ENCODE peak calls at places on chromosomes 2 and 18, in ten cellular contexts. One of them, this sample, is unnamed.

GRCh38 chr2:172969171-172969570 is 106.5 kb upstream of the MAP3K20 start:
- DNase-seq in GM12891: no peak
- DNase-seq in hepatic stellate cell: no peak
- DNase-seq in fibroblast of mammary gland: peak; percentile 74
- DNase-seq in upper lobe of right lung: no peak
- DNase-seq in posterior vena cava: no peak
- DNase-seq in erythroblast: no peak
- DNase-seq in nucleus accumbens: no peak
- DNase-seq in hypothalamus: no peak
- DNase-seq in endothelial cell: no peak
- DNase-seq in this sample: no peak

GRCh38 chr2:27683390-27684071 is 19.8 kb downstream of the SLC4A1AP start:
- DNase-seq in GM12891: no peak
- DNase-seq in hepatic stellate cell: peak; percentile 27
- DNase-seq in fibroblast of mammary gland: peak; percentile 94
- DNase-seq in upper lobe of right lung: no peak
- DNase-seq in posterior vena cava: peak; percentile 83
- DNase-seq in erythroblast: peak; percentile 93
- DNase-seq in nucleus accumbens: peak; percentile 5
- DNase-seq in hypothalamus: peak; percentile 12
- DNase-seq in endothelial cell: peak; percentile 91
- DNase-seq in this sample: no peak

GRCh38 chr18:79852561-79853302 is 55.0 kb downstream of the KCNG2 start:
- DNase-seq in GM12891: no peak
- DNase-seq in hepatic stellate cell: no peak
- DNase-seq in fibroblast of mammary gland: no peak
- DNase-seq in upper lobe of right lung: peak; percentile 53
- DNase-seq in posterior vena cava: peak; percentile 73
- DNase-seq in erythroblast: no peak
- DNase-seq in nucleus accumbens: no peak
- DNase-seq in hypothalamus: no peak
- DNase-seq in endothelial cell: no peak
- DNase-seq in this sample: no peak

GRCh38 chr2:238974510-238975166 is 126.8 kb downstream of the TWIST2 start:
- DNase-seq in GM12891: no peak
- DNase-seq in hepatic stellate cell: peak; percentile 81
- DNase-seq in fibroblast of mammary gland: peak; percentile 97
- DNase-seq in upper lobe of right lung: no peak
- DNase-seq in posterior vena cava: no peak
- DNase-seq in erythroblast: no peak
- DNase-seq in nucleus accumbens: peak; percentile 54
- DNase-seq in hypothalamus: no peak
- DNase-seq in endothelial cell: no peak
- DNase-seq in this sample: no peak

GRCh38 chr2:53672881-53673522 is 94.6 kb upstream of the CHAC2 start:
- DNase-seq in GM12891: no peak
- DNase-seq in hepatic stellate cell: no peak
- DNase-seq in fibroblast of mammary gland: peak; percentile 27
- DNase-seq in upper lobe of right lung: no peak
- DNase-seq in posterior vena cava: no peak
- DNase-seq in erythroblast: peak; percentile 59
- DNase-seq in nucleus accumbens: no peak
- DNase-seq in hypothalamus: no peak
- DNase-seq in endothelial cell: no peak
- DNase-seq in this sample: no peak

GRCh38 chr2:26178746-26179436 is 6.0 kb downstream of the GAREM2 start:
- DNase-seq in GM12891: no peak
- DNase-seq in hepatic stellate cell: peak; percentile 56
- DNase-seq in fibroblast of mammary gland: peak; percentile 21
- DNase-seq in upper lobe of right lung: no peak
- DNase-seq in posterior vena cava: no peak
- DNase-seq in erythroblast: peak; percentile 48
- DNase-seq in nucleus accumbens: no peak
- DNase-seq in hypothalamus: no peak
- DNase-seq in endothelial cell: no peak
- DNase-seq in this sample: no peak

GRCh38 chr18:76402026-76402990 is 92.7 kb downstream of the ZNF516 start:
- DNase-seq in GM12891: no peak
- DNase-seq in hepatic stellate cell: no peak
- DNase-seq in fibroblast of mammary gland: no peak
- DNase-seq in upper lobe of right lung: no peak
- DNase-seq in posterior vena cava: no peak
- DNase-seq in erythroblast: no peak
- DNase-seq in nucleus accumbens: no peak
- DNase-seq in hypothalamus: no peak
- DNase-seq in endothelial cell: no peak
- DNase-seq in this sample: no peak

GRCh38 chr2:231227309-231228162 is 29.1 kb downstream of the ARMC9 start:
- DNase-seq in GM12891: peak; percentile 60
- DNase-seq in hepatic stellate cell: peak; percentile 89
- DNase-seq in fibroblast of mammary gland: peak; percentile 82
- DNase-seq in upper lobe of right lung: no peak
- DNase-seq in posterior vena cava: no peak
- DNase-seq in erythroblast: peak; percentile 84
- DNase-seq in nucleus accumbens: peak; percentile 78
- DNase-seq in hypothalamus: no peak
- DNase-seq in endothelial cell: peak; percentile 43
- DNase-seq in this sample: peak; percentile 46

GRCh38 chr2:128372621-128373341 is 54.1 kb upstream of the HS6ST1 start:
- DNase-seq in GM12891: no peak
- DNase-seq in hepatic stellate cell: no peak
- DNase-seq in fibroblast of mammary gland: no peak
- DNase-seq in upper lobe of right lung: peak; percentile 64
- DNase-seq in posterior vena cava: peak; percentile 62
- DNase-seq in erythroblast: no peak
- DNase-seq in nucleus accumbens: no peak
- DNase-seq in hypothalamus: no peak
- DNase-seq in endothelial cell: no peak
- DNase-seq in this sample: no peak

GRCh38 chr2:101467306-101467705 is 7.6 kb downstream of the RFX8 start:
- DNase-seq in GM12891: no peak
- DNase-seq in hepatic stellate cell: no peak
- DNase-seq in fibroblast of mammary gland: no peak
- DNase-seq in upper lobe of right lung: no peak
- DNase-seq in posterior vena cava: no peak
- DNase-seq in erythroblast: no peak
- DNase-seq in nucleus accumbens: no peak
- DNase-seq in hypothalamus: no peak
- DNase-seq in endothelial cell: no peak
- DNase-seq in this sample: no peak

GRCh38 chr18:33729556-33729955 is 151.5 kb downstream of the ASXL3 start:
- DNase-seq in GM12891: no peak
- DNase-seq in hepatic stellate cell: no peak
- DNase-seq in fibroblast of mammary gland: no peak
- DNase-seq in upper lobe of right lung: no peak
- DNase-seq in posterior vena cava: no peak
- DNase-seq in erythroblast: no peak
- DNase-seq in nucleus accumbens: no peak
- DNase-seq in hypothalamus: no peak
- DNase-seq in endothelial cell: no peak
- DNase-seq in this sample: no peak

GRCh38 chr2:195961873-195962272 is 106.8 kb downstream of the DNAH7 start:
- DNase-seq in GM12891: peak; percentile 6
- DNase-seq in hepatic stellate cell: no peak
- DNase-seq in fibroblast of mammary gland: no peak
- DNase-seq in upper lobe of right lung: no peak
- DNase-seq in posterior vena cava: no peak
- DNase-seq in erythroblast: no peak
- DNase-seq in nucleus accumbens: no peak
- DNase-seq in hypothalamus: no peak
- DNase-seq in endothelial cell: no peak
- DNase-seq in this sample: no peak

GRCh38 chr2:41197781-41198180 is 745.9 kb upstream of the SLC8A1 start:
- DNase-seq in GM12891: no peak
- DNase-seq in hepatic stellate cell: no peak
- DNase-seq in fibroblast of mammary gland: peak; percentile 13
- DNase-seq in upper lobe of right lung: no peak
- DNase-seq in posterior vena cava: no peak
- DNase-seq in erythroblast: no peak
- DNase-seq in nucleus accumbens: no peak
- DNase-seq in hypothalamus: no peak
- DNase-seq in endothelial cell: no peak
- DNase-seq in this sample: no peak

This sample was measured in anterior cingulate cortex.